ENCODE peak calls at places on chromosomes 3 and 15, in six cellular contexts. Z, J, W, O, C and U are unnamed samples.
A peak's percentile ranks its signal among the peaks of the same experiment; 100 is the strongest.

GRCh38 chr3:31533169-31533870 is 595 bp downstream of the STT3B start:
- DNase-seq in Z (peak; percentile 39), W (peak; percentile 47), C (peak; percentile 74), J (peak; percentile 64), O (peak; percentile 69), U (peak; percentile 73)

GRCh38 chr3:51380601-51381332 is 4.3 kb upstream of the MANF start:
- DNase-seq in J (no peak), C (no peak), O (no peak), Z (no peak), W (no peak), U (no peak)

GRCh38 chr3:35785540-35785939 is 146.2 kb downstream of the ARPP21 start:
- DNase-seq in Z (no peak), C (no peak), J (no peak), W (no peak), O (no peak), U (no peak)

GRCh38 chr3:193857996-193858395 is 265.0 kb downstream of the OPA1 start:
- DNase-seq in O (no peak), Z (no peak), C (no peak), W (no peak), J (no peak), U (no peak)

GRCh38 chr3:30185872-30186271 is 420.5 kb upstream of the TGFBR2 start:
- DNase-seq in Z (no peak), O (no peak), C (no peak), W (no peak), J (no peak), U (no peak)

GRCh38 chr3:123373535-123373987 is 75.3 kb downstream of the ADCY5 start:
- DNase-seq in O (peak; percentile 77), C (no peak), W (no peak), J (no peak), Z (no peak), U (no peak)

GRCh38 chr3:169594402-169594801 is 69.1 kb downstream of the MECOM start:
- DNase-seq in C (no peak), O (no peak), Z (no peak), J (no peak), W (no peak), U (no peak)

GRCh38 chr15:71044006-71044405 is 71.3 kb upstream of the THSD4 start:
- DNase-seq in C (no peak), Z (no peak), O (no peak), J (no peak), W (no peak), U (no peak)

GRCh38 chr3:69323941-69324340 is 61.9 kb downstream of the FRMD4B start:
- DNase-seq in W (no peak), C (no peak), O (no peak), J (no peak), Z (no peak), U (no peak)

GRCh38 chr3:49799761-49800160 is at the start of gene CDHR4:
- DNase-seq in O (peak; percentile 54), J (no peak), W (no peak), Z (no peak), C (no peak), U (no peak)

GRCh38 chr3:15755780-15756179 is 42.0 kb downstream of the ANKRD28 start:
- DNase-seq in W (no peak), Z (no peak), J (no peak), C (no peak), O (no peak), U (no peak)

GRCh38 chr15:76312540-76313174 is 1.4 kb upstream of the ETFA start:
- DNase-seq in Z (no peak), J (no peak), W (no peak), O (no peak), C (no peak), U (no peak)

GRCh38 chr3:129596194-129597086 is 10.0 kb downstream of the PLXND1 start:
- DNase-seq in C (no peak), J (peak; percentile 81), W (no peak), O (peak; percentile 94), Z (no peak), U (peak; percentile 69)

GRCh38 chr3:161854232-161854771 is 357.7 kb downstream of the OTOL1 start:
- DNase-seq in Z (peak; percentile 26), W (no peak), O (peak; percentile 18), J (no peak), C (peak; percentile 43), U (peak; percentile 51)

GRCh38 chr3:71285086-71285485 is 298.4 kb downstream of the FOXP1 start:
- DNase-seq in O (no peak), J (no peak), Z (no peak), W (no peak), C (no peak), U (no peak)

GRCh38 chr3:4290272-4290893 is 12.8 kb upstream of the SETMAR start:
- DNase-seq in C (peak; percentile 63), J (no peak), W (no peak), Z (peak; percentile 24), O (no peak), U (no peak)

GRCh38 chr3:37493485-37494080 is 319.2 kb upstream of the LRRFIP2 start:
- DNase-seq in W (no peak), O (no peak), C (no peak), J (no peak), Z (no peak), U (no peak)

GRCh38 chr3:161314836-161315391 is 56.4 kb downstream of the SPTSSB start:
- DNase-seq in O (no peak), C (no peak), W (no peak), Z (no peak), J (no peak), U (no peak)

GRCh38 chr3:186643493-186643892 is 3.3 kb downstream of the FETUB start:
- DNase-seq in W (no peak), C (peak; percentile 52), Z (no peak), O (no peak), J (no peak), U (no peak)

GRCh38 chr3:101695779-101696372 is 9.4 kb upstream of the RPL24 start:
- DNase-seq in O (no peak), W (no peak), Z (peak; percentile 52), C (peak; percentile 64), J (no peak), U (no peak)

GRCh38 chr15:48029656-48030055 is 91.1 kb upstream of the SLC24A5 start:
- DNase-seq in C (no peak), J (no peak), Z (no peak), O (no peak), W (no peak), U (no peak)

GRCh38 chr15:74540761-74541493 is at the start of gene ARID3B:
- DNase-seq in Z (peak; percentile 87), J (peak; percentile 91), W (peak; percentile 94), C (peak; percentile 99), O (peak; percentile 98), U (peak; percentile 98)

GRCh38 chr3:73094127-73094526 is 32.7 kb downstream of the EBLN2 start:
- DNase-seq in J (no peak), C (no peak), W (no peak), Z (no peak), O (no peak), U (no peak)

GRCh38 chr15:90845201-90845949 is 23.0 kb upstream of the FURIN start:
- DNase-seq in W (peak; percentile 71), C (peak; percentile 84), J (no peak), O (no peak), Z (no peak), U (no peak)

GRCh38 chr3:24773798-24774197 is 279.1 kb upstream of the THRB start:
- DNase-seq in C (peak; percentile 9), W (peak; percentile 1), J (peak; percentile 6), O (peak; percentile 39), Z (peak; percentile 68), U (peak; percentile 69)

GRCh38 chr3:37922721-37923575 is 61.3 kb downstream of the CTDSPL start:
- DNase-seq in Z (no peak), J (no peak), W (no peak), O (peak; percentile 61), C (no peak), U (no peak)

GRCh38 chr3:116663161-116663885 is 46.3 kb upstream of the TUSC7 start:
- DNase-seq in W (no peak), O (no peak), J (no peak), C (no peak), Z (no peak), U (no peak)

GRCh38 chr3:120425196-120425595 is 25.6 kb downstream of the FSTL1 start:
- DNase-seq in C (no peak), Z (no peak), W (no peak), J (no peak), O (no peak), U (no peak)

GRCh38 chr15:77034620-77035467 is 36.1 kb downstream of the TSPAN3 start:
- DNase-seq in W (no peak), O (peak; percentile 41), J (no peak), C (peak; percentile 66), Z (peak; percentile 47), U (peak; percentile 70)

GRCh38 chr3:17552351-17552750 is 190.1 kb downstream of the TBC1D5 start:
- DNase-seq in J (no peak), C (no peak), Z (no peak), O (no peak), W (no peak), U (no peak)

GRCh38 chr15:71999807-72000206 is 118.1 kb downstream of the MYO9A start:
- DNase-seq in J (no peak), C (no peak), Z (no peak), O (no peak), W (no peak), U (no peak)